ENCODE peak calls at places on chromosomes 12 and 14, in seven cellular contexts. G is neural crest cell; X is erythroblast; L is activated B cell treated with CpG ODN at 0.5 μM for 24 hours; O is stimulated activated CD8-positive, alpha-beta memory T cell treated with anti-CD3 and anti-CD28 coated beads, Interleukin-4, amount 100 ng/mL, for 4 hours; S is GM12865; A is germinal center. J is an unnamed sample.

GRCh38 chr14:63046339-63047268 is 1.3 kb upstream of the KCNH5 start:
- DNase-seq in L (no peak), X (no peak), O (no peak), S (no peak), G (no peak), A (no peak), J (peak; percentile 30)

GRCh38 chr14:104224516-104225281 is 86.3 kb downstream of the KIF26A start:
- DNase-seq in L (no peak), A (peak; percentile 58), X (peak; percentile 29), O (no peak), S (peak; percentile 10), G (peak; percentile 49), J (peak; percentile 36)

GRCh38 chr12:68447807-68448138 is 115.6 kb upstream of the MDM1 start:
- DNase-seq in S (no peak), A (no peak), O (no peak), L (no peak), X (peak; percentile 84), G (no peak), J (no peak)

GRCh38 chr12:128661216-128661550 is 162.6 kb downstream of the SLC15A4 start:
- DNase-seq in G (no peak), O (no peak), X (no peak), S (no peak), A (no peak), L (no peak), J (peak; percentile 82)

GRCh38 chr12:68416826-68417225 is 84.7 kb upstream of the MDM1 start:
- DNase-seq in G (no peak), X (no peak), L (no peak), S (no peak), O (no peak), A (no peak), J (no peak)

GRCh38 chr14:79543966-79544365 is 667.3 kb downstream of the DIO2 start:
- DNase-seq in L (no peak), A (no peak), G (no peak), X (peak; percentile 2), S (peak; percentile 31), O (no peak), J (peak; percentile 54)

GRCh38 chr12:114508529-114509129 is 102.7 kb upstream of the TBX5 start:
- DNase-seq in S (peak; percentile 74), X (peak; percentile 53), G (peak; percentile 75), L (peak; percentile 21), A (peak; percentile 53), O (peak; percentile 2), J (peak; percentile 32)

GRCh38 chr12:28104893-28105864 is 85.1 kb upstream of the CCDC91 start:
- DNase-seq in A (no peak), O (no peak), S (no peak), L (no peak), G (no peak), X (no peak), J (no peak)

GRCh38 chr12:10213168-10214130 is 772 bp downstream of the GABARAPL1 start:
- DNase-seq in A (peak; percentile 38), G (peak; percentile 22), L (peak; percentile 27), X (peak; percentile 88), S (peak; percentile 63), O (peak; percentile 80), J (peak; percentile 5)

GRCh38 chr14:97802974-97803373 is 1005.8 kb downstream of the VRK1 start:
- DNase-seq in X (no peak), O (no peak), G (no peak), S (no peak), A (no peak), L (no peak), J (no peak)

GRCh38 chr14:67508973-67509372 is 20.5 kb upstream of the TMEM229B start:
- DNase-seq in S (no peak), O (no peak), X (no peak), G (no peak), L (no peak), A (no peak), J (no peak)

GRCh38 chr12:272942-273906 is 10.6 kb upstream of the SLC6A13 start:
- DNase-seq in L (no peak), X (no peak), S (no peak), A (no peak), O (no peak), G (no peak), J (no peak)

GRCh38 chr14:65170768-65171251 is 68.5 kb upstream of the MAX start:
- DNase-seq in G (peak; percentile 50), S (peak; percentile 73), A (peak; percentile 25), O (no peak), L (peak; percentile 52), X (peak; percentile 47), J (no peak)

GRCh38 chr14:77044776-77045569 is 16.5 kb upstream of the IRF2BPL start:
- DNase-seq in A (no peak), O (no peak), L (no peak), S (no peak), G (no peak), X (no peak), J (no peak)

GRCh38 chr12:75212072-75212471 is 2.4 kb upstream of the KCNC2 start:
- DNase-seq in L (no peak), S (no peak), O (no peak), A (no peak), X (no peak), G (no peak), J (no peak)

GRCh38 chr12:101875112-101875961 is 2.0 kb upstream of the DRAM1 start:
- DNase-seq in O (no peak), A (no peak), S (no peak), G (no peak), X (no peak), L (no peak), J (no peak)

GRCh38 chr12:46477541-46477940 is 105.0 kb upstream of the SLC38A2 start:
- DNase-seq in S (no peak), X (no peak), A (no peak), G (no peak), O (no peak), L (no peak), J (no peak)

GRCh38 chr14:85960781-85961180 is 430.8 kb downstream of the FLRT2 start:
- DNase-seq in G (no peak), O (no peak), S (no peak), X (no peak), A (no peak), L (no peak), J (no peak)

GRCh38 chr12:96121271-96121711 is 72.9 kb upstream of the ELK3 start:
- DNase-seq in O (no peak), G (no peak), S (peak; percentile 67), A (no peak), X (no peak), L (no peak), J (no peak)

GRCh38 chr12:202081-202731 is 11.8 kb downstream of the SLC6A12 start:
- DNase-seq in L (no peak), G (no peak), X (no peak), S (no peak), O (no peak), A (no peak), J (no peak)